ENCODE peak calls at places on chromosomes 7 and 10, in four cellular contexts. N is transverse colon, P is upper lobe of left lung, I is H1. A is an unnamed sample.

GRCh38 chr10:50992972-50993766 is 81.1 kb upstream of the PRKG1 start:
- DNase-seq in P (peak), I (no peak), N (no peak), A (peak)

GRCh38 chr10:95628786-95629185 is 27.7 kb downstream of the ALDH18A1 start:
- DNase-seq in N (peak), I (no peak), P (no peak), A (no peak)

GRCh38 chr7:93622036-93622714 is 47.7 kb upstream of the CALCR start:
- DNase-seq in I (no peak), N (no peak), P (no peak), A (no peak)

GRCh38 chr10:132632851-132633684 is 95.5 kb downstream of the INPP5A start:
- DNase-seq in N (no peak), P (peak), I (no peak), A (no peak)

GRCh38 chr10:60573342-60573741 is 183.7 kb upstream of the ANK3 start:
- DNase-seq in P (no peak), N (no peak), I (no peak), A (no peak)

GRCh38 chr7:50937727-50938126 is 155.0 kb upstream of the GRB10 start:
- DNase-seq in N (no peak), I (no peak), P (no peak), A (no peak)

GRCh38 chr10:106106114-106106513 is 1058.4 kb downstream of the SORCS1 start:
- DNase-seq in I (no peak), N (no peak), P (no peak), A (no peak)

GRCh38 chr7:16007911-16008310 is 321.4 kb upstream of the MEOX2 start:
- DNase-seq in P (no peak), I (no peak), N (no peak), A (no peak)

GRCh38 chr10:90174531-90174930 is 473.1 kb downstream of the KIF20B start:
- DNase-seq in N (no peak), P (no peak), I (no peak), A (no peak)

GRCh38 chr7:73350311-73351068 is 22.5 kb downstream of the FKBP6 start:
- DNase-seq in P (no peak), I (no peak), N (no peak), A (no peak)

DNA sequence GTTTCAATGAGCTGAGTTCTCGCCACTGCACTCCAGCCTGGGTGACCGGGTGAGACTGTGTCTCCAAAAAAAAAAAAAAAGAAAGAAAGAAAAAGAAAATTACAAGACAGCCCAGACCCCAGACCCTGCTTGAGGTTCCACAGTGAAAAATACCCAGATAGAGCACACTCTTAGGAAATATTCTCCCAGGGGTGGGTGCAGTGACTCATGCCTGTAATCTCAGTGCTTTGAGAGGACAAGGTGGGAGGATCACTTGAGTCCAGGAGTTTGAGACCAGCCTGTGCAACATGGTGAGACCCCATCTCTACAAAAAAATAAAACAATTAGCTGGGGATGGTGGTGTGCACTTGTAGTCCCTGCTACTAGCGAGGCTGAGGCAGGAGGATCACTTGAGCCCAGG is 41.1 kb upstream of the GTF2IRD1 start:
- DNase-seq in I (no peak), N (no peak), P (no peak), A (no peak)
- TF ChIP-seq EP300 in I (no peak), N (no peak), P (no peak), A (no peak)

DNA sequence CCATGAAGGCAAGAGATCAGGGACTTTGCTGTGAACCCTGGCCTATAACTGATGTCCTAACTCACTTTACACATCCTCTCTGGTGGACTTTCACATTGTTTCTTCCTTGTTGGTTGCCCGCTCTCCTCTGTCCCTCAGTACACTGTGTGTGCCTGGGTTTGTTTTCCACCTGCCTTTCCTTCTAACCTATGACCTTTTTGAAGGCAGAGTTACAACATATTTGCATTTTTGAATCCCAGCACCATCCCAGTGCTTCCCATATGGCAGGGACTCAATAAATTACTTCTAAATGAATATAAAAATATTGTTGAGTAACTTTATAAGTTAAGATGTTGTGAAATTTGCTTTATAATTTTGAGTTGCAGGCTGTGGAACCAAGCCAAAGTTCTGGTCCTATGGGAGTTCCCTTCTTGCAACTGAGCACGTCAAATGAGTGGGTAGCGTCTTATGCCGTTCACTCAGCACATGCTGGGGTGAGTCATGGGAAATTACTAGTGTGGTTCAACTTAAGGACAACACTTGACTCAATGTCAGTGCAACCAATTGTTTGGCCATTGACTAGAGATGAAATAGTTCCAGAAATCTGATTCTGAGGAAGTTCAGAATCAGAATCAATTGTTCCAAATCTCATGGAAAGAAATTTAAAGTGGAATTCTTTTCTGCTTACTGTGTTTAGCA is 250.9 kb downstream of the TWIST1 start:
- DNase-seq in I (no peak), P (peak), N (peak), A (no peak)
- TF ChIP-seq EP300 in I (no peak), P (no peak), N (no peak), A (no peak)

GRCh38 chr10:78964952-78965633 is 103.7 kb upstream of the ZMIZ1 start:
- DNase-seq in N (no peak), I (peak), P (peak), A (no peak)
- TF ChIP-seq EP300 in N (no peak), I (no peak), P (no peak), A (no peak)

DNA sequence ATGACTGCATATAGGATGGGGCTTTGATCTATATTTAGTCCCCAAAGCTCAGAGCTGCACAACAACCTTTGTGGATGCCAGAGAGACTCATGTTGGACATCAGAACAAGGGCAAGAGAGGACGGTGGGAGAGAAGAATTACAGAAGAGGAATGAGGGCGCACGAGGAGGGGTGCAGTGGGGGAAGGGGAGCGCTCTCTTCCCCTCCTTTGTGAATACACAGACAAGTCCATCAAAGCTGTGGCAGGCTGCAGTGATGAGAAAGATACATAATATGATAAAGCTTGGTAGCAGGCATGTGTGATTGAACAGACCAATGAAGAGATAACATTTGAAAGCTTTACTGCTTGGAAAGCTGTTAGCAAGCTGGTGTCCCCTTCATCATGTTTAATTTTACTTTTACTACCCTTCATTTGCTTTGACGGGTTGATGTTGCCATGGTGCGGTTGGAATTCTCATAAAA is 857.8 kb downstream of the KCNMA1 start:
- DNase-seq in I (peak), P (no peak), N (no peak), A (no peak)
- TF ChIP-seq EP300 in I (no peak), P (no peak), N (no peak), A (no peak)

GRCh38 chr10:43857206-43857952 is 208.7 kb upstream of the ZNF32 start:
- DNase-seq in P (no peak), N (no peak), I (peak), A (no peak)
- TF ChIP-seq EP300 in P (no peak), N (no peak), I (no peak), A (no peak)

GRCh38 chr7:131999193-131999592 is 442.8 kb upstream of the PODXL start:
- DNase-seq in I (no peak), P (no peak), N (no peak), A (no peak)

GRCh38 chr7:132002343-132002968 is 446.0 kb upstream of the PODXL start:
- DNase-seq in P (no peak), I (no peak), N (no peak), A (no peak)

GRCh38 chr7:132009778-132010177 is 453.4 kb upstream of the PODXL start:
- DNase-seq in I (no peak), P (no peak), N (no peak), A (no peak)

GRCh38 chr7:132001166-132001565 is 444.7 kb upstream of the PODXL start:
- DNase-seq in I (no peak), P (no peak), N (no peak), A (no peak)

GRCh38 chr7:132004528-132004927 is 448.1 kb upstream of the PODXL start:
- DNase-seq in I (no peak), P (no peak), N (no peak), A (no peak)
- TF ChIP-seq EP300 in I (no peak), P (no peak), N (no peak), A (no peak)

GRCh38 chr10:36163827-36164226 is 521.7 kb upstream of the FZD8 start:
- DNase-seq in N (no peak), P (no peak), I (no peak), A (no peak)
- TF ChIP-seq EP300 in N (no peak), P (no peak), I (no peak), A (no peak)

A was measured in ovary.